ENCODE peak calls at places on chromosome 1, in ten cellular contexts. One of them, this sample, is unnamed. For H3K9me3, the result is how much of the 10 kb centered on the place peaks cover.

GRCh38 chr1:187568067-187568466 is 739.3 kb downstream of the PLA2G4A start:
- DNase-seq in transverse colon: no peak
- DNase-seq in psoas muscle: no peak
- DNase-seq in cardiac muscle cell: no peak
- DNase-seq in effector memory CD4-positive, alpha-beta T cell: no peak
- DNase-seq in neural progenitor cell: no peak
- DNase-seq in adrenal gland: no peak
- DNase-seq in AG04450: no peak
- DNase-seq in endodermal cell: no peak
- DNase-seq in T-helper 17 cell: no peak
- DNase-seq in this sample: no peak

GRCh38 chr1:180841460-180841859 is 71.2 kb upstream of the KIAA1614 start:
- DNase-seq in effector memory CD4-positive, alpha-beta T cell: no peak
- DNase-seq in transverse colon: no peak
- DNase-seq in endodermal cell: no peak
- DNase-seq in adrenal gland: no peak
- DNase-seq in psoas muscle: no peak
- DNase-seq in T-helper 17 cell: no peak
- DNase-seq in cardiac muscle cell: no peak
- DNase-seq in neural progenitor cell: no peak
- DNase-seq in AG04450: no peak
- DNase-seq in this sample: no peak

GRCh38 chr1:99170516-99170915 is 93.8 kb upstream of the PLPPR4 start:
- DNase-seq in psoas muscle: no peak
- DNase-seq in endodermal cell: no peak
- DNase-seq in T-helper 17 cell: no peak
- DNase-seq in AG04450: no peak
- DNase-seq in cardiac muscle cell: no peak
- DNase-seq in transverse colon: no peak
- DNase-seq in neural progenitor cell: no peak
- DNase-seq in effector memory CD4-positive, alpha-beta T cell: no peak
- DNase-seq in adrenal gland: no peak
- DNase-seq in this sample: no peak

GRCh38 chr1:21623411-21623961 is 45.7 kb downstream of the RAP1GAP start:
- DNase-seq in T-helper 17 cell: no peak
- DNase-seq in adrenal gland: no peak
- DNase-seq in neural progenitor cell: no peak
- DNase-seq in endodermal cell: no peak
- DNase-seq in transverse colon: peak
- DNase-seq in effector memory CD4-positive, alpha-beta T cell: no peak
- DNase-seq in AG04450: no peak
- DNase-seq in cardiac muscle cell: no peak
- DNase-seq in psoas muscle: no peak
- DNase-seq in this sample: peak

GRCh38 chr1:195076682-195077081 is 1531.6 kb downstream of the KCNT2 start:
- DNase-seq in cardiac muscle cell: no peak
- DNase-seq in endodermal cell: no peak
- DNase-seq in T-helper 17 cell: no peak
- DNase-seq in neural progenitor cell: no peak
- DNase-seq in psoas muscle: no peak
- DNase-seq in AG04450: no peak
- DNase-seq in transverse colon: no peak
- DNase-seq in effector memory CD4-positive, alpha-beta T cell: no peak
- DNase-seq in adrenal gland: no peak
- DNase-seq in this sample: no peak

GRCh38 chr1:177847843-177848242 is 122.0 kb downstream of the SEC16B start:
- DNase-seq in transverse colon: no peak
- DNase-seq in adrenal gland: no peak
- DNase-seq in cardiac muscle cell: no peak
- DNase-seq in T-helper 17 cell: no peak
- DNase-seq in endodermal cell: no peak
- DNase-seq in psoas muscle: no peak
- DNase-seq in neural progenitor cell: no peak
- DNase-seq in AG04450: peak
- DNase-seq in effector memory CD4-positive, alpha-beta T cell: no peak
- DNase-seq in this sample: no peak

GRCh38 chr1:22452401-22452963 is 831 bp downstream of the ZBTB40 start:
- DNase-seq in effector memory CD4-positive, alpha-beta T cell: no peak
- DNase-seq in T-helper 17 cell: no peak
- DNase-seq in neural progenitor cell: no peak
- DNase-seq in AG04450: no peak
- DNase-seq in cardiac muscle cell: peak
- DNase-seq in adrenal gland: peak
- DNase-seq in transverse colon: peak
- DNase-seq in endodermal cell: peak
- DNase-seq in psoas muscle: peak
- DNase-seq in this sample: no peak

GRCh38 chr1:156482276-156482675 is 18.3 kb downstream of the MEF2D start:
- DNase-seq in transverse colon: no peak
- DNase-seq in neural progenitor cell: no peak
- DNase-seq in AG04450: no peak
- DNase-seq in cardiac muscle cell: no peak
- DNase-seq in adrenal gland: no peak
- DNase-seq in effector memory CD4-positive, alpha-beta T cell: no peak
- DNase-seq in T-helper 17 cell: no peak
- DNase-seq in endodermal cell: no peak
- DNase-seq in psoas muscle: no peak
- DNase-seq in this sample: no peak

GRCh38 chr1:40931601-40932000 is 47.9 kb upstream of the CTPS1 start:
- DNase-seq in effector memory CD4-positive, alpha-beta T cell: no peak
- DNase-seq in neural progenitor cell: no peak
- DNase-seq in transverse colon: no peak
- DNase-seq in psoas muscle: no peak
- DNase-seq in adrenal gland: no peak
- DNase-seq in cardiac muscle cell: no peak
- DNase-seq in endodermal cell: no peak
- DNase-seq in AG04450: no peak
- DNase-seq in T-helper 17 cell: no peak
- DNase-seq in this sample: no peak

GRCh38 chr1:243926803-243927245 is 76.8 kb upstream of the AKT3 start:
- DNase-seq in AG04450: peak
- DNase-seq in transverse colon: no peak
- DNase-seq in adrenal gland: no peak
- DNase-seq in effector memory CD4-positive, alpha-beta T cell: no peak
- DNase-seq in psoas muscle: no peak
- DNase-seq in T-helper 17 cell: no peak
- DNase-seq in cardiac muscle cell: no peak
- DNase-seq in neural progenitor cell: peak
- DNase-seq in endodermal cell: peak
- DNase-seq in this sample: no peak

GRCh38 chr1:216499581-216500272 is 76.5 kb upstream of the USH2A start:
- DNase-seq in psoas muscle: no peak
- DNase-seq in transverse colon: peak
- DNase-seq in cardiac muscle cell: no peak
- DNase-seq in endodermal cell: no peak
- DNase-seq in T-helper 17 cell: no peak
- DNase-seq in neural progenitor cell: no peak
- DNase-seq in effector memory CD4-positive, alpha-beta T cell: no peak
- DNase-seq in AG04450: no peak
- DNase-seq in adrenal gland: no peak
- DNase-seq in this sample: no peak
- H3K9me3 ChIP-seq in psoas muscle: under half
- H3K9me3 ChIP-seq in transverse colon: under half
- H3K9me3 ChIP-seq in cardiac muscle cell: under half
- H3K9me3 ChIP-seq in endodermal cell: under half
- H3K9me3 ChIP-seq in T-helper 17 cell: under half
- H3K9me3 ChIP-seq in neural progenitor cell: under half
- H3K9me3 ChIP-seq in effector memory CD4-positive, alpha-beta T cell: under half
- H3K9me3 ChIP-seq in AG04450: under half
- H3K9me3 ChIP-seq in adrenal gland: under half
- H3K9me3 ChIP-seq in this sample: under half

GRCh38 chr1:2808386-2808705 is 6.9 kb upstream of the TTC34 start:
- DNase-seq in effector memory CD4-positive, alpha-beta T cell: no peak
- DNase-seq in endodermal cell: no peak
- DNase-seq in cardiac muscle cell: no peak
- DNase-seq in AG04450: no peak
- DNase-seq in T-helper 17 cell: no peak
- DNase-seq in psoas muscle: peak
- DNase-seq in transverse colon: no peak
- DNase-seq in neural progenitor cell: no peak
- DNase-seq in adrenal gland: no peak
- DNase-seq in this sample: no peak

GRCh38 chr1:2808831-2809605 is 7.5 kb upstream of the TTC34 start:
- DNase-seq in cardiac muscle cell: no peak
- DNase-seq in endodermal cell: no peak
- DNase-seq in adrenal gland: no peak
- DNase-seq in effector memory CD4-positive, alpha-beta T cell: no peak
- DNase-seq in psoas muscle: peak
- DNase-seq in neural progenitor cell: no peak
- DNase-seq in transverse colon: no peak
- DNase-seq in T-helper 17 cell: no peak
- DNase-seq in AG04450: no peak
- DNase-seq in this sample: no peak

GRCh38 chr1:2805801-2806430 is 4.4 kb upstream of the TTC34 start:
- DNase-seq in cardiac muscle cell: no peak
- DNase-seq in neural progenitor cell: no peak
- DNase-seq in transverse colon: no peak
- DNase-seq in adrenal gland: no peak
- DNase-seq in psoas muscle: peak
- DNase-seq in effector memory CD4-positive, alpha-beta T cell: no peak
- DNase-seq in AG04450: no peak
- DNase-seq in T-helper 17 cell: no peak
- DNase-seq in endodermal cell: no peak
- DNase-seq in this sample: no peak

GRCh38 chr1:2807678-2808385 is 6.3 kb upstream of the TTC34 start:
- DNase-seq in neural progenitor cell: no peak
- DNase-seq in psoas muscle: peak
- DNase-seq in adrenal gland: no peak
- DNase-seq in transverse colon: no peak
- DNase-seq in AG04450: no peak
- DNase-seq in endodermal cell: no peak
- DNase-seq in effector memory CD4-positive, alpha-beta T cell: no peak
- DNase-seq in T-helper 17 cell: no peak
- DNase-seq in cardiac muscle cell: no peak
- DNase-seq in this sample: no peak

DNA sequence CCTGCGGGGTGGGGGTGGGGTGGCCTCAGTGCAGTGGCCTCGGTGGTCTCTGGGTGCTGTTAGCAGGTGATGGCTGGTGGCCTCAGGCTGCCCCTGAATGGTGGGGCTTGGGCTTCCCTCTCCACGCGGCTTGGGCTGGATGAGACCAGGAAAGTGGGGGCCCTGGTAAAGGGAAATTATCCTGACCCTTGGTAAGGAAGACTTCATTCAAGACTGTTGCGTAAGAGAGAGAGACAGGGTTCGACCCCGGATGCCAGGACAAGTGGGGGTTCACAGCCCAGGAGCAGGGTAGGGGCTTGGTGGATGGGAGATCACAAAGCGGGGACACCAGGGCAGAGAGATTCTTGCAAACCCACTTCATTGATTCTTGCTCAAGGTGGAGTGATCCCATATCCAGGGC is 5.5 kb upstream of the TTC34 start:
- DNase-seq in T-helper 17 cell: no peak
- DNase-seq in effector memory CD4-positive, alpha-beta T cell: no peak
- DNase-seq in AG04450: no peak
- DNase-seq in psoas muscle: peak
- DNase-seq in endodermal cell: no peak
- DNase-seq in cardiac muscle cell: no peak
- DNase-seq in transverse colon: no peak
- DNase-seq in neural progenitor cell: no peak
- DNase-seq in adrenal gland: no peak
- DNase-seq in this sample: no peak
- H3K9me3 ChIP-seq in T-helper 17 cell: under half
- H3K9me3 ChIP-seq in effector memory CD4-positive, alpha-beta T cell: under half
- H3K9me3 ChIP-seq in AG04450: half or more
- H3K9me3 ChIP-seq in psoas muscle: under half
- H3K9me3 ChIP-seq in endodermal cell: under half
- H3K9me3 ChIP-seq in cardiac muscle cell: under half
- H3K9me3 ChIP-seq in transverse colon: under half
- H3K9me3 ChIP-seq in neural progenitor cell: under half
- H3K9me3 ChIP-seq in adrenal gland: under half
- H3K9me3 ChIP-seq in this sample: under half

DNA sequence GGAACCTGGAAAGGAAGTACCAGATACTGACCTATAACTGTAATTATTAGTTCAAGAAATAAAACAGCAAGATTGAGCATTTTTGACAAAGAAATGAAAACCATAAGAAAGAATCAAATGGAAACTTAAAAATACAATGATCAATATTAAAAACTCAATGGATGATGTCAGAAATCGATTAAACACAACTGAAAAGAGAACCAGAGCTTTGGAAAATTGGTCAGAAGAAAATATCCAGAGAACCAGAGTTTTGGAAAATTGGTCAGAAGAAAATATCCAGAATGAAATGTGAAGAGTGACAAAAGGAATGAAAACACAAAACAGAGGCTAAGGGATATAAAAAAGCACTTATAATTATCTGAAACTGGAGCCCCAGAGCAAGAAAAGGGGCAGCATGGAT is 438.6 kb downstream of the AJAP1 start:
- DNase-seq in psoas muscle: no peak
- DNase-seq in effector memory CD4-positive, alpha-beta T cell: no peak
- DNase-seq in endodermal cell: no peak
- DNase-seq in AG04450: no peak
- DNase-seq in transverse colon: no peak
- DNase-seq in neural progenitor cell: no peak
- DNase-seq in adrenal gland: no peak
- DNase-seq in T-helper 17 cell: no peak
- DNase-seq in cardiac muscle cell: no peak
- DNase-seq in this sample: no peak
- H3K9me3 ChIP-seq in psoas muscle: under half
- H3K9me3 ChIP-seq in effector memory CD4-positive, alpha-beta T cell: under half
- H3K9me3 ChIP-seq in endodermal cell: half or more
- H3K9me3 ChIP-seq in AG04450: under half
- H3K9me3 ChIP-seq in transverse colon: under half
- H3K9me3 ChIP-seq in neural progenitor cell: under half
- H3K9me3 ChIP-seq in adrenal gland: under half
- H3K9me3 ChIP-seq in T-helper 17 cell: under half
- H3K9me3 ChIP-seq in cardiac muscle cell: under half
- H3K9me3 ChIP-seq in this sample: under half

GRCh38 chr1:206875752-206876380 is 10.4 kb downstream of the IL20 start:
- DNase-seq in neural progenitor cell: no peak
- DNase-seq in T-helper 17 cell: no peak
- DNase-seq in cardiac muscle cell: no peak
- DNase-seq in AG04450: no peak
- DNase-seq in effector memory CD4-positive, alpha-beta T cell: no peak
- DNase-seq in endodermal cell: no peak
- DNase-seq in transverse colon: no peak
- DNase-seq in psoas muscle: no peak
- DNase-seq in adrenal gland: no peak
- DNase-seq in this sample: no peak

GRCh38 chr1:206872139-206872538 is 6.7 kb downstream of the IL20 start:
- DNase-seq in psoas muscle: no peak
- DNase-seq in cardiac muscle cell: peak
- DNase-seq in transverse colon: no peak
- DNase-seq in effector memory CD4-positive, alpha-beta T cell: no peak
- DNase-seq in AG04450: no peak
- DNase-seq in endodermal cell: no peak
- DNase-seq in T-helper 17 cell: no peak
- DNase-seq in neural progenitor cell: no peak
- DNase-seq in adrenal gland: no peak
- DNase-seq in this sample: no peak

GRCh38 chr1:206878456-206878855 is 13.0 kb downstream of the IL20 start:
- DNase-seq in transverse colon: no peak
- DNase-seq in cardiac muscle cell: no peak
- DNase-seq in adrenal gland: no peak
- DNase-seq in AG04450: no peak
- DNase-seq in psoas muscle: no peak
- DNase-seq in endodermal cell: no peak
- DNase-seq in T-helper 17 cell: no peak
- DNase-seq in neural progenitor cell: no peak
- DNase-seq in effector memory CD4-positive, alpha-beta T cell: no peak
- DNase-seq in this sample: no peak

GRCh38 chr1:206867716-206868115 is 2.3 kb downstream of the IL20 start:
- DNase-seq in adrenal gland: no peak
- DNase-seq in endodermal cell: no peak
- DNase-seq in cardiac muscle cell: no peak
- DNase-seq in psoas muscle: no peak
- DNase-seq in effector memory CD4-positive, alpha-beta T cell: no peak
- DNase-seq in neural progenitor cell: no peak
- DNase-seq in AG04450: no peak
- DNase-seq in T-helper 17 cell: no peak
- DNase-seq in transverse colon: no peak
- DNase-seq in this sample: no peak

GRCh38 chr1:206873603-206874188 is 8.3 kb downstream of the IL20 start:
- DNase-seq in psoas muscle: no peak
- DNase-seq in T-helper 17 cell: no peak
- DNase-seq in AG04450: no peak
- DNase-seq in cardiac muscle cell: no peak
- DNase-seq in effector memory CD4-positive, alpha-beta T cell: no peak
- DNase-seq in endodermal cell: no peak
- DNase-seq in neural progenitor cell: no peak
- DNase-seq in transverse colon: no peak
- DNase-seq in adrenal gland: no peak
- DNase-seq in this sample: no peak
- H3K9me3 ChIP-seq in psoas muscle: under half
- H3K9me3 ChIP-seq in T-helper 17 cell: under half
- H3K9me3 ChIP-seq in AG04450: under half
- H3K9me3 ChIP-seq in cardiac muscle cell: under half
- H3K9me3 ChIP-seq in effector memory CD4-positive, alpha-beta T cell: under half
- H3K9me3 ChIP-seq in endodermal cell: under half
- H3K9me3 ChIP-seq in neural progenitor cell: under half
- H3K9me3 ChIP-seq in transverse colon: under half
- H3K9me3 ChIP-seq in adrenal gland: under half
- H3K9me3 ChIP-seq in this sample: under half

This sample was measured in pancreas.